ENCODE peak calls at places on chromosomes 13 and 19, in four cellular contexts. One of them, this sample, is unnamed. For H3K9me3, the result is how much of the 10 kb centered on the place peaks cover.

GRCh38 chr13:88586263-88586662 is 915.1 kb downstream of the SLITRK5 start:
- DNase-seq in H1: no peak
- DNase-seq in GM12878: no peak
- DNase-seq in HepG2: no peak
- DNase-seq in this sample: no peak

GRCh38 chr13:98103942-98104880 is 38.7 kb upstream of the FARP1 start:
- DNase-seq in H1: no peak
- DNase-seq in GM12878: no peak
- DNase-seq in HepG2: peak
- DNase-seq in this sample: peak

GRCh38 chr19:29545866-29546582 is 20.2 kb downstream of the VSTM2B start:
- DNase-seq in H1: no peak
- DNase-seq in GM12878: no peak
- DNase-seq in HepG2: no peak
- DNase-seq in this sample: no peak

GRCh38 chr13:112114391-112114790 is 47.4 kb downstream of the SOX1 start:
- DNase-seq in H1: no peak
- DNase-seq in GM12878: no peak
- DNase-seq in HepG2: no peak
- DNase-seq in this sample: no peak

GRCh38 chr19:6041991-6042421 is 64.1 kb upstream of the RANBP3 start:
- DNase-seq in H1: no peak
- DNase-seq in GM12878: no peak
- DNase-seq in HepG2: no peak
- DNase-seq in this sample: no peak

GRCh38 chr19:12766051-12766521 is 9.3 kb downstream of the HOOK2 start:
- DNase-seq in H1: no peak
- DNase-seq in GM12878: no peak
- DNase-seq in HepG2: peak
- DNase-seq in this sample: peak

GRCh38 chr13:43830481-43830873 is 43.7 kb upstream of the ENOX1 start:
- DNase-seq in H1: no peak
- DNase-seq in GM12878: no peak
- DNase-seq in HepG2: no peak
- DNase-seq in this sample: no peak

GRCh38 chr13:33639158-33639557 is 178.8 kb upstream of the RFC3 start:
- DNase-seq in H1: no peak
- DNase-seq in GM12878: no peak
- DNase-seq in HepG2: peak
- DNase-seq in this sample: no peak

GRCh38 chr13:112897956-112898785 is 70.8 kb upstream of the MCF2L start:
- DNase-seq in H1: no peak
- DNase-seq in GM12878: no peak
- DNase-seq in HepG2: no peak
- DNase-seq in this sample: no peak

GRCh38 chr19:19098703-19099632 is 35.2 kb downstream of the SLC25A42 start:
- DNase-seq in H1: no peak
- DNase-seq in GM12878: no peak
- DNase-seq in HepG2: peak
- DNase-seq in this sample: no peak

GRCh38 chr13:110123041-110123809 is 183.7 kb downstream of the COL4A1 start:
- DNase-seq in H1: no peak
- DNase-seq in GM12878: no peak
- DNase-seq in HepG2: no peak
- DNase-seq in this sample: no peak

GRCh38 chr13:99916366-99917103 is 55.0 kb downstream of the ZIC5 start:
- DNase-seq in H1: no peak
- DNase-seq in GM12878: peak
- DNase-seq in HepG2: peak
- DNase-seq in this sample: peak

GRCh38 chr19:49165111-49165750 is 7.6 kb downstream of the TRPM4 start:
- DNase-seq in H1: no peak
- DNase-seq in GM12878: no peak
- DNase-seq in HepG2: no peak
- DNase-seq in this sample: no peak

GRCh38 chr13:38223093-38223492 is 126.6 kb upstream of the UFM1 start:
- DNase-seq in H1: peak
- DNase-seq in GM12878: no peak
- DNase-seq in HepG2: peak
- DNase-seq in this sample: peak

GRCh38 chr19:39941615-39942507 is 7.4 kb upstream of the FCGBP start:
- DNase-seq in H1: no peak
- DNase-seq in GM12878: peak
- DNase-seq in HepG2: no peak
- DNase-seq in this sample: no peak

GRCh38 chr13:42334329-42334706 is 62.4 kb downstream of the AKAP11 start:
- DNase-seq in H1: peak
- DNase-seq in GM12878: peak
- DNase-seq in HepG2: no peak
- DNase-seq in this sample: no peak

GRCh38 chr13:37076818-37077217 is 17.3 kb upstream of the SUPT20H start:
- DNase-seq in H1: no peak
- DNase-seq in GM12878: no peak
- DNase-seq in HepG2: no peak
- DNase-seq in this sample: no peak

GRCh38 chr19:17337675-17338439 is 504 bp downstream of the GTPBP3 start:
- DNase-seq in H1: no peak
- DNase-seq in GM12878: no peak
- DNase-seq in HepG2: no peak
- DNase-seq in this sample: no peak

GRCh38 chr19:35140207-35140897 is 1.7 kb downstream of the FXYD1 start:
- DNase-seq in H1: no peak
- DNase-seq in GM12878: no peak
- DNase-seq in HepG2: no peak
- DNase-seq in this sample: no peak

GRCh38 chr13:59250276-59250990 is 913.3 kb downstream of the DIAPH3 start:
- DNase-seq in H1: no peak
- DNase-seq in GM12878: no peak
- DNase-seq in HepG2: no peak
- DNase-seq in this sample: no peak

GRCh38 chr13:32984857-32985626 is 31.2 kb upstream of the KL start:
- DNase-seq in H1: no peak
- DNase-seq in GM12878: no peak
- DNase-seq in HepG2: no peak
- DNase-seq in this sample: no peak

GRCh38 chr19:57613941-57614743 is at the start of gene ZNF134:
- DNase-seq in H1: peak
- DNase-seq in GM12878: peak
- DNase-seq in HepG2: peak
- DNase-seq in this sample: peak
- H3K9me3 ChIP-seq in H1: under half
- H3K9me3 ChIP-seq in GM12878: under half
- H3K9me3 ChIP-seq in HepG2: under half
- H3K9me3 ChIP-seq in this sample: under half

GRCh38 chr13:46310066-46310465 is 77.0 kb downstream of the RUBCNL start:
- DNase-seq in H1: no peak
- DNase-seq in GM12878: no peak
- DNase-seq in HepG2: no peak
- DNase-seq in this sample: no peak

GRCh38 chr13:46311217-46311616 is 75.8 kb downstream of the RUBCNL start:
- DNase-seq in H1: no peak
- DNase-seq in GM12878: no peak
- DNase-seq in HepG2: no peak
- DNase-seq in this sample: no peak

GRCh38 chr13:46304546-46304945 is 82.5 kb downstream of the RUBCNL start:
- DNase-seq in H1: no peak
- DNase-seq in GM12878: no peak
- DNase-seq in HepG2: no peak
- DNase-seq in this sample: no peak

GRCh38 chr13:46303743-46304385 is 83.2 kb downstream of the RUBCNL start:
- DNase-seq in H1: no peak
- DNase-seq in GM12878: no peak
- DNase-seq in HepG2: no peak
- DNase-seq in this sample: no peak

DNA sequence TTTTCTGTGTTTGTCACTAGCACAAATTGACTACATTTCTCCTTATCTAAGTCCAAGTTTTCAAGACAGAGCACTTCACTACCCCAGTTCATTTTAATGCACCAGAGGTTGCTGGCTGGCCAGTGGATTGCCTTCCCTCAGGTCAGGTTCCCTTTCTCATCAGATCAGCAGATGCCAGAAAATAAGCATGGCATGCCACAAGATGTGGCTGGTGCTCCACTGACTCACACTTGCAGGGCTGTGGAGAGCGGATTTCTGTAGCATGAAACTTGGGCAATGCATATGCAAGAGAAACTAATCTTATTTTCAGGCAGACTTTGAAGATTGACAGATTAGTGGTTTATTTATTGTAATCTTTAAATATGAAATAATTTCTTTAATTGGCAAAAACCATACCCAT is 79.5 kb downstream of the RUBCNL start:
- DNase-seq in H1: no peak
- DNase-seq in GM12878: no peak
- DNase-seq in HepG2: no peak
- DNase-seq in this sample: no peak
- TF ChIP-seq SUZ12 in H1: no peak
- TF ChIP-seq SUZ12 in GM12878: no peak
- TF ChIP-seq SUZ12 in HepG2: no peak
- TF ChIP-seq SUZ12 in this sample: no peak

DNA sequence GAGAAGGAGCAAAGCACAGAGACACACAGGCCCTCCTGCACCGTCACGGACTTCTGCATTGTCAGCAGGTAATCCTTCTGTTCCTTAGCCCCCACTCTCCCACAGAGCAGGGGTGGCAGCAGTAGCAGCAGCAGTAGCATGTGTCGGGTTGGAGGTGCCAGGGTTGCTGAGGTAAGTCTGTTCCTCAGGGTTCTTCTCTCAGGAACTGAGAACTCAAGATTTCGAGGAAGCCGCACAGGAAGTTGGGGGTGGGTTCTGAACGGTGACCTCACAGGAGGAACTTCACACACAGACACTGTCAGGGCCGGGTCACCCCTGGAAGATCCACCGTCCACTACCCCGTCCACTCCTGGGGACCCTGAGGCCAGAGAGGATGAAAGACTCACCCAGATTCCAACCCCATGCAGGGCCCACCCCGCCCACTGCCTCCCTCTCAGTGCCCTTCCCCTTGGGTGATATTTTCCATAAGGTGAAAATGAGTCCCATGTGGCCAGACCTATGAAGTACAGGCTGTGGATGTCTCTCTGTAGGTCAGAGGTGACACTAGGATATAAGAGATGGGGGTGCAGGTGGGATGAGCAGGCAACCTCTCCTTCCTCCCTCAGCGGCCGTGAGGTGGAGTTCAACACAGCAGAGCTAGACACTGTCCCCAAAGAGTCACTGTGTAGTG is at the start of gene SIGLEC12:
- DNase-seq in H1: no peak
- DNase-seq in GM12878: no peak
- DNase-seq in HepG2: no peak
- DNase-seq in this sample: no peak
- H3K9me3 ChIP-seq in H1: half or more
- H3K9me3 ChIP-seq in GM12878: under half
- H3K9me3 ChIP-seq in HepG2: under half
- H3K9me3 ChIP-seq in this sample: under half

GRCh38 chr13:45055902-45056648 is 64.2 kb upstream of the GTF2F2 start:
- DNase-seq in H1: no peak
- DNase-seq in GM12878: no peak
- DNase-seq in HepG2: no peak
- DNase-seq in this sample: peak
- TF ChIP-seq SUZ12 in H1: no peak
- TF ChIP-seq SUZ12 in GM12878: no peak
- TF ChIP-seq SUZ12 in HepG2: no peak
- TF ChIP-seq SUZ12 in this sample: no peak

This sample was measured in NT2/D1.